ENCODE peak calls at places on chromosome 16, in four cellular contexts. One of them, this sample, is unnamed.

GRCh38 chr16:84471966-84472365 is 32.5 kb downstream of the MEAK7 start:
- DNase-seq in HCT116: no peak
- DNase-seq in PC-3: no peak
- DNase-seq in GM23248: no peak
- DNase-seq in this sample: no peak

GRCh38 chr16:87847467-87847784 is 21.9 kb downstream of the SLC7A5 start:
- DNase-seq in PC-3: no peak
- DNase-seq in GM23248: no peak
- DNase-seq in HCT116: no peak
- DNase-seq in this sample: no peak

GRCh38 chr16:46607529-46607928 is 13.7 kb downstream of the SHCBP1 start:
- DNase-seq in GM23248: peak
- DNase-seq in PC-3: peak
- DNase-seq in HCT116: peak
- DNase-seq in this sample: peak

GRCh38 chr16:89691231-89691985 is 4.9 kb downstream of the CDK10 start:
- DNase-seq in HCT116: no peak
- DNase-seq in GM23248: no peak
- DNase-seq in PC-3: no peak
- DNase-seq in this sample: no peak

GRCh38 chr16:8655184-8655717 is 19.2 kb upstream of the ABAT start:
- DNase-seq in HCT116: no peak
- DNase-seq in PC-3: no peak
- DNase-seq in GM23248: peak
- DNase-seq in this sample: peak

GRCh38 chr16:27748868-27749546 is 199.1 kb downstream of the KATNIP start:
- DNase-seq in HCT116: peak
- DNase-seq in PC-3: peak
- DNase-seq in GM23248: peak
- DNase-seq in this sample: peak

GRCh38 chr16:17133851-17134250 is 336.9 kb downstream of the XYLT1 start:
- DNase-seq in GM23248: no peak
- DNase-seq in PC-3: no peak
- DNase-seq in HCT116: no peak
- DNase-seq in this sample: no peak

GRCh38 chr16:70772493-70772892 is 28.5 kb downstream of the VAC14 start:
- DNase-seq in PC-3: peak
- DNase-seq in HCT116: no peak
- DNase-seq in GM23248: peak
- DNase-seq in this sample: no peak

GRCh38 chr16:85187002-85187401 is 74.7 kb upstream of the CIBAR2 start:
- DNase-seq in PC-3: no peak
- DNase-seq in GM23248: peak
- DNase-seq in HCT116: no peak
- DNase-seq in this sample: no peak

GRCh38 chr16:31277659-31278260 is 18.0 kb downstream of the ITGAM start:
- DNase-seq in HCT116: no peak
- DNase-seq in PC-3: no peak
- DNase-seq in GM23248: no peak
- DNase-seq in this sample: no peak

GRCh38 chr16:72066747-72067146 is 3.7 kb downstream of the HPR start:
- DNase-seq in GM23248: peak
- DNase-seq in HCT116: peak
- DNase-seq in PC-3: peak
- DNase-seq in this sample: peak

GRCh38 chr16:16155234-16155633 is 68.1 kb downstream of the ABCC6 start:
- DNase-seq in HCT116: no peak
- DNase-seq in PC-3: no peak
- DNase-seq in GM23248: no peak
- DNase-seq in this sample: no peak

GRCh38 chr16:16095646-16096045 is 127.6 kb downstream of the ABCC6 start:
- DNase-seq in PC-3: no peak
- DNase-seq in HCT116: no peak
- DNase-seq in GM23248: peak
- DNase-seq in this sample: no peak

GRCh38 chr16:86764551-86764950 is 186.2 kb downstream of the FOXL1 start:
- DNase-seq in HCT116: no peak
- DNase-seq in GM23248: no peak
- DNase-seq in PC-3: no peak
- DNase-seq in this sample: no peak

GRCh38 chr16:86763819-86764218 is 185.5 kb downstream of the FOXL1 start:
- DNase-seq in GM23248: peak
- DNase-seq in PC-3: no peak
- DNase-seq in HCT116: no peak
- DNase-seq in this sample: no peak

GRCh38 chr16:86758932-86759331 is 180.6 kb downstream of the FOXL1 start:
- DNase-seq in PC-3: no peak
- DNase-seq in GM23248: no peak
- DNase-seq in HCT116: no peak
- DNase-seq in this sample: no peak

GRCh38 chr16:86762035-86762550 is 183.7 kb downstream of the FOXL1 start:
- DNase-seq in GM23248: no peak
- DNase-seq in PC-3: no peak
- DNase-seq in HCT116: no peak
- DNase-seq in this sample: no peak

GRCh38 chr16:86761117-86761971 is 183.0 kb downstream of the FOXL1 start:
- DNase-seq in GM23248: peak
- DNase-seq in HCT116: peak
- DNase-seq in PC-3: peak
- DNase-seq in this sample: peak
- TF ChIP-seq EZH2phosphoT487 in GM23248: no peak
- TF ChIP-seq EZH2phosphoT487 in HCT116: no peak
- TF ChIP-seq EZH2phosphoT487 in PC-3: no peak
- TF ChIP-seq EZH2phosphoT487 in this sample: no peak

GRCh38 chr16:1057252-1057932 is 15.2 kb upstream of the SSTR5 start:
- DNase-seq in GM23248: peak
- DNase-seq in PC-3: peak
- DNase-seq in HCT116: no peak
- DNase-seq in this sample: peak
- TF ChIP-seq EZH2phosphoT487 in GM23248: no peak
- TF ChIP-seq EZH2phosphoT487 in PC-3: no peak
- TF ChIP-seq EZH2phosphoT487 in HCT116: no peak
- TF ChIP-seq EZH2phosphoT487 in this sample: no peak

GRCh38 chr16:67447508-67448076 is 16.7 kb downstream of the HSD11B2 start:
- DNase-seq in PC-3: peak
- DNase-seq in HCT116: peak
- DNase-seq in GM23248: peak
- DNase-seq in this sample: peak
- TF ChIP-seq EZH2phosphoT487 in PC-3: no peak
- TF ChIP-seq EZH2phosphoT487 in HCT116: no peak
- TF ChIP-seq EZH2phosphoT487 in GM23248: no peak
- TF ChIP-seq EZH2phosphoT487 in this sample: no peak

GRCh38 chr16:11681526-11681925 is 13.3 kb downstream of the SNN start:
- DNase-seq in GM23248: no peak
- DNase-seq in PC-3: no peak
- DNase-seq in HCT116: no peak
- DNase-seq in this sample: peak

GRCh38 chr16:11679941-11680911 is 12.0 kb downstream of the SNN start:
- DNase-seq in PC-3: no peak
- DNase-seq in GM23248: no peak
- DNase-seq in HCT116: no peak
- DNase-seq in this sample: peak

GRCh38 chr16:11682655-11683096 is 14.4 kb downstream of the SNN start:
- DNase-seq in GM23248: peak
- DNase-seq in HCT116: no peak
- DNase-seq in PC-3: no peak
- DNase-seq in this sample: peak

GRCh38 chr16:11683140-11683539 is 14.9 kb downstream of the SNN start:
- DNase-seq in PC-3: no peak
- DNase-seq in HCT116: no peak
- DNase-seq in GM23248: no peak
- DNase-seq in this sample: no peak

GRCh38 chr16:11681977-11682654 is 13.9 kb downstream of the SNN start:
- DNase-seq in GM23248: no peak
- DNase-seq in HCT116: no peak
- DNase-seq in PC-3: no peak
- DNase-seq in this sample: peak
- TF ChIP-seq EZH2phosphoT487 in GM23248: no peak
- TF ChIP-seq EZH2phosphoT487 in HCT116: no peak
- TF ChIP-seq EZH2phosphoT487 in PC-3: no peak
- TF ChIP-seq EZH2phosphoT487 in this sample: no peak

GRCh38 chr16:12609937-12610699 is 193.6 kb downstream of the CPPED1 start:
- DNase-seq in PC-3: no peak
- DNase-seq in GM23248: no peak
- DNase-seq in HCT116: no peak
- DNase-seq in this sample: no peak
- TF ChIP-seq EZH2phosphoT487 in PC-3: no peak
- TF ChIP-seq EZH2phosphoT487 in GM23248: no peak
- TF ChIP-seq EZH2phosphoT487 in HCT116: no peak
- TF ChIP-seq EZH2phosphoT487 in this sample: no peak

DNA sequence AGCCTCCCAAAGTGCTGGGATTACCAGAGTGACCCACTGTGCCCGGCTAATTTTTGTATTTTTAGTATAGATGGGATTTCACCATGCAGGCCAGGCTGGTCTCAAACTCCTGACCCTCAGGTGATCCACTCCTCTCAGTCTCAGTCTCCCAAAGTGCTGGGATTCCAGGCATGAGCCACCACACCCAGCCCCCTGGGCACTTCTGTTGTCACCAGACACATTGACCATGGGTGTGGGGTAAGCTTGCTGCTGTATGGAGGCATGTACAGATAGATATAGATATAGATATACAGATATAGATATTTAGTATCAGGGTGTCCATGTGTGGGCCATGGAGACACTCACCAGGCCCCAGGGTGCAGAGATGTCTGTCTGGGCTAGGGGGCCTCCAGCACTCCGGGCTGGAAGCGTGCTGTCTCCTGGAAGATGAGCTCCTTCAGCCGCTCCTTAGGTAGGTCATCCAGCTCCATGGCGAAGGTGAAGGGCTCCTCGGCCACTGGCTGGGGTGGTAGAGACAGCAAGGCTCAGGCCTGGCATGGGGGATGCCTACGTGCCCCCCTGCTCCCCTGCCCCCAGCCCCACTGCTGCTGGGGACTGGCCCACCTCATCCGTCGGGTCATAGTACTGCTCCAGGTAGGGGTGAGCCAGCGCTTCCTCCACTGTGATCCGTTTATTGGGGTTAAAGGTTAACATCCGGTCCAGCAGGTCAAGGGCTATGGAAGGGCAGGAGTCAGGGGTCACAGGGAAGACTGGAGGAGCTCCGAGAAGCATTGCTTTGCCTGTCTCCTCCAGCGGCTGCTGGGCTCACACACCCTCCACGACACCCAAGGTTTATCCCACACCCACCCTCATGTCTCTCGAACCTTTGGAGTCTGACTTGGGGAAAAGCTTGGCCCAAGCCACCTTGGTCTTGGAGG is 3.2 kb upstream of the GDPD3 start:
- DNase-seq in HCT116: no peak
- DNase-seq in PC-3: no peak
- DNase-seq in GM23248: no peak
- DNase-seq in this sample: no peak
- TF ChIP-seq EZH2phosphoT487 in HCT116: no peak
- TF ChIP-seq EZH2phosphoT487 in PC-3: no peak
- TF ChIP-seq EZH2phosphoT487 in GM23248: no peak
- TF ChIP-seq EZH2phosphoT487 in this sample: no peak

DNA sequence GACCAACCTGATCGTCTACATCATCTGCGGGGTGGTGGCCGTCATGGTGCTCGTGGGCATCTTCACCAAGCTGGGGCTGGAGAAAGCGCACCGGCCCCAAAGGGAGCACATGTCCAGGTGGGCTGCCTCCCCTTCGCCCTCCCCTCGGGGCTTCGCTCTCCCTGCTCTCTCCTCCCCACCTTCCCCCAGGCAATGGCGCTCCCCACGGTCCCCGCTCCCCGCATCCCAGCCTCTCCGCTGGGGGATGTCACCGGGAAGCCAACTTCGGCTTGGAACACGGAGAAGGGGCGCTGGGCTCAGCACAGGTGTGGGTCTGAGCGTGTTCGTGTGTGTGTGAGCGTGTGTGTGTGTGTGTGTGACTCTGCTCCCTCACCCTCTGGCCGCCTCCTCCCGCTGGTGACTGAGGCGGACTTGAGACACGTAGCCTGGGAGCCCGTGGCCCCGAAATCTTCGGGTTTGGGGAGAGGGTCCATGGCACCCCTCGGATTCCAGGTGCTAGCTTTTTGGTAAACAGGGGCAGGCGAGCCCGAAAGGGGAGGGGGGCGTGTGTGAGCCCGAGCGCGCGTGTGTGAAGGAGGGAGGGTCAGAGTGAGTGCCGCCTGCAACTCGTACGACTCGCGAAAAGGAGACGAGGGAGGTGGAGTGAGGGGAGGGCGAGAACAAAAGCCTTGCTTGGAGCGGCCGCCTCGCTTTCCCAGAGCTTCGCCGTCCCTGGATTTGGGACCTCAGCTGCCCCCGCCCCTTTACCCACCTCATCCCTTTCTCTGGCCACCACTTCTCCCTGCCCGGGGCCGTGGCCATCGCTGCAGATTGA is 1.3 kb downstream of the SHISA9 start:
- DNase-seq in GM23248: no peak
- DNase-seq in PC-3: no peak
- DNase-seq in HCT116: no peak
- DNase-seq in this sample: no peak
- TF ChIP-seq EZH2phosphoT487 in GM23248: no peak
- TF ChIP-seq EZH2phosphoT487 in PC-3: peak
- TF ChIP-seq EZH2phosphoT487 in HCT116: no peak
- TF ChIP-seq EZH2phosphoT487 in this sample: no peak

GRCh38 chr16:66437391-66437945 is 10.4 kb downstream of the BEAN1 start:
- DNase-seq in PC-3: no peak
- DNase-seq in HCT116: no peak
- DNase-seq in GM23248: no peak
- DNase-seq in this sample: no peak

GRCh38 chr16:66438536-66438935 is 11.4 kb downstream of the BEAN1 start:
- DNase-seq in HCT116: no peak
- DNase-seq in PC-3: no peak
- DNase-seq in GM23248: no peak
- DNase-seq in this sample: no peak

GRCh38 chr16:66440970-66441369 is 13.9 kb downstream of the BEAN1 start:
- DNase-seq in HCT116: no peak
- DNase-seq in GM23248: peak
- DNase-seq in PC-3: no peak
- DNase-seq in this sample: no peak

GRCh38 chr16:66440271-66440802 is 13.2 kb downstream of the BEAN1 start:
- DNase-seq in HCT116: no peak
- DNase-seq in PC-3: no peak
- DNase-seq in GM23248: no peak
- DNase-seq in this sample: no peak

GRCh38 chr16:66439051-66439730 is 12.1 kb downstream of the BEAN1 start:
- DNase-seq in PC-3: no peak
- DNase-seq in GM23248: no peak
- DNase-seq in HCT116: no peak
- DNase-seq in this sample: no peak
- TF ChIP-seq EZH2phosphoT487 in PC-3: no peak
- TF ChIP-seq EZH2phosphoT487 in GM23248: no peak
- TF ChIP-seq EZH2phosphoT487 in HCT116: no peak
- TF ChIP-seq EZH2phosphoT487 in this sample: no peak

GRCh38 chr16:56360117-56361008 is 65.0 kb downstream of the AMFR start:
- DNase-seq in HCT116: no peak
- DNase-seq in GM23248: no peak
- DNase-seq in PC-3: no peak
- DNase-seq in this sample: no peak
- TF ChIP-seq EZH2phosphoT487 in HCT116: no peak
- TF ChIP-seq EZH2phosphoT487 in GM23248: no peak
- TF ChIP-seq EZH2phosphoT487 in PC-3: no peak
- TF ChIP-seq EZH2phosphoT487 in this sample: no peak